ENCODE peak calls at places on chromosomes 12 and 14, in five cellular contexts. I is stimulated activated CD8-positive, alpha-beta memory T cell treated with anti-CD3 and anti-CD28 coated beads, Interleukin-4, amount 100 ng/mL, for 24 hours; A is DMS153; D is EL; E is activated T-cell treated with anti-CD3 and anti-CD28 coated beads for 1 hour. H is an unnamed sample.

GRCh38 chr12:49824886-49825285 is 3.3 kb downstream of the NCKAP5L start:
- DNase-seq in E (no peak), D (peak; percentile 74), A (no peak), I (no peak), H (no peak)

GRCh38 chr12:88325076-88325827 is 183.1 kb downstream of the TMTC3 start:
- DNase-seq in D (peak; percentile 90), A (no peak), I (no peak), E (no peak), H (no peak)

GRCh38 chr14:35068238-35069012 is 22.4 kb downstream of the FAM177A1 start:
- DNase-seq in D (no peak), I (no peak), A (peak; percentile 2), E (no peak), H (no peak)

GRCh38 chr12:40697566-40698257 is 5.5 kb downstream of the CNTN1 start:
- DNase-seq in I (no peak), A (peak; percentile 73), D (no peak), E (no peak), H (no peak)

GRCh38 chr12:30813741-30814687 is 59.3 kb upstream of the CAPRIN2 start:
- DNase-seq in D (no peak), A (no peak), I (no peak), E (no peak), H (no peak)

GRCh38 chr12:124461851-124462623 is 105.4 kb downstream of the NCOR2 start:
- DNase-seq in I (no peak), A (no peak), D (no peak), E (no peak), H (no peak)

GRCh38 chr12:110247340-110248095 is 33.5 kb upstream of the ATP2A2 start:
- DNase-seq in D (no peak), I (no peak), E (no peak), A (no peak), H (no peak)

GRCh38 chr14:105484069-105484996 is 2.4 kb upstream of the CRIP1 start:
- DNase-seq in A (no peak), E (peak; percentile 65), I (no peak), D (no peak), H (peak; percentile 75)

GRCh38 chr14:61749264-61749663 is 13.0 kb upstream of the SNAPC1 start:
- DNase-seq in D (peak; percentile 39), I (no peak), A (no peak), E (no peak), H (no peak)

GRCh38 chr14:61477845-61478438 is 156.6 kb downstream of the PRKCH start:
- DNase-seq in D (peak; percentile 54), I (no peak), A (no peak), E (no peak), H (no peak)

GRCh38 chr12:16454481-16454880 is 107.0 kb downstream of the MGST1 start:
- DNase-seq in D (peak; percentile 1), E (no peak), A (no peak), I (no peak), H (no peak)

GRCh38 chr12:102406033-102406584 is 74.3 kb downstream of the IGF1 start:
- DNase-seq in A (peak; percentile 95), D (no peak), I (no peak), E (no peak), H (no peak)

GRCh38 chr12:22577667-22578066 is 33.3 kb upstream of the C2CD5 start:
- DNase-seq in E (no peak), D (no peak), I (no peak), A (no peak), H (no peak)

GRCh38 chr12:30905483-30906009 is 21.0 kb upstream of the TSPAN11 start:
- DNase-seq in I (no peak), D (no peak), E (no peak), A (no peak), H (no peak)

GRCh38 chr14:60179296-60179924 is 14.2 kb upstream of the DHRS7 start:
- DNase-seq in D (peak; percentile 58), E (no peak), I (no peak), A (no peak), H (no peak)

GRCh38 chr14:106294324-106294723 is 767.9 kb downstream of the TMEM121 start:
- DNase-seq in E (no peak), D (no peak), I (no peak), A (no peak), H (no peak)

GRCh38 chr12:56124133-56124532 is 3.9 kb upstream of the ESYT1 start:
- DNase-seq in A (no peak), E (no peak), D (no peak), I (no peak), H (no peak)

GRCh38 chr12:12499909-12500604 is 62.6 kb downstream of the DUSP16 start:
- DNase-seq in D (no peak), E (no peak), I (no peak), A (no peak), H (no peak)

GRCh38 chr14:101022916-101023435 is 119.5 kb upstream of the RTL1 start:
- DNase-seq in I (no peak), D (no peak), A (no peak), E (no peak), H (no peak)

GRCh38 chr14:55107766-55108554 is 21.1 kb upstream of the LGALS3 start:
- DNase-seq in D (peak; percentile 97), E (no peak), I (no peak), A (peak; percentile 44), H (peak; percentile 30)

GRCh38 chr14:53668861-53669260 is 287.8 kb downstream of the BMP4 start:
- DNase-seq in I (no peak), A (no peak), E (no peak), D (peak; percentile 38), H (no peak)

GRCh38 chr12:57887631-57888406 is 41.3 kb upstream of the CTDSP2 start:
- DNase-seq in D (peak; percentile 76), A (peak; percentile 51), E (no peak), I (no peak), H (no peak)

GRCh38 chr12:51472984-51473383 is 48.4 kb downstream of the SLC4A8 start:
- DNase-seq in E (no peak), D (no peak), A (no peak), I (no peak), H (no peak)

GRCh38 chr12:124718052-124718451 is 145.6 kb downstream of the SCARB1 start:
- DNase-seq in I (no peak), A (no peak), E (no peak), D (no peak), H (no peak)

GRCh38 chr14:95516554-95517209 is at the start of gene SYNE3:
- DNase-seq in A (no peak), D (peak; percentile 56), I (no peak), E (peak; percentile 42), H (no peak)

GRCh38 chr12:62977419-62977818 is 42.5 kb upstream of the PPM1H start:
- DNase-seq in E (no peak), A (no peak), D (peak; percentile 82), I (no peak), H (no peak)

GRCh38 chr12:113134521-113134951 is 1.0 kb downstream of the RASAL1 start:
- DNase-seq in I (no peak), A (no peak), D (no peak), E (no peak), H (no peak)

GRCh38 chr12:8036366-8036765 is 3.9 kb downstream of the FOXJ2 start:
- DNase-seq in I (no peak), A (no peak), E (no peak), D (no peak), H (no peak)